ENCODE peak calls at places on chromosomes 2 and 18, in seven cellular contexts. U, B, Q, F, R, C and Z are unnamed samples.

GRCh38 chr2:9708683-9709538 is 78.1 kb upstream of the YWHAQ start:
- DNase-seq in C (no peak), F (no peak), R (no peak), B (no peak), U (no peak), Q (no peak), Z (no peak)

GRCh38 chr2:105862843-105863242 is 118.1 kb downstream of the NCK2 start:
- DNase-seq in Q (no peak), R (no peak), F (no peak), U (no peak), C (no peak), B (no peak), Z (no peak)

GRCh38 chr2:176843208-176843607 is 369.4 kb upstream of the HNRNPA3 start:
- DNase-seq in Q (no peak), R (no peak), F (no peak), U (no peak), B (no peak), C (no peak), Z (no peak)

GRCh38 chr2:28972778-28973335 is 8.2 kb upstream of the TOGARAM2 start:
- DNase-seq in C (no peak), R (no peak), F (no peak), U (no peak), Q (no peak), B (no peak), Z (no peak)

GRCh38 chr2:98903767-98904485 is 32.1 kb downstream of the CRACDL start:
- DNase-seq in F (no peak), B (no peak), U (no peak), C (no peak), Q (no peak), R (no peak), Z (no peak)

GRCh38 chr2:8518986-8519669 is 162.7 kb upstream of the ID2 start:
- DNase-seq in Q (no peak), R (no peak), F (no peak), C (no peak), U (no peak), B (no peak), Z (no peak)

GRCh38 chr2:108547606-108548005 is 13.3 kb downstream of the LIMS1 start:
- DNase-seq in B (no peak), R (no peak), C (no peak), F (no peak), U (no peak), Q (no peak), Z (no peak)

GRCh38 chr2:19900536-19901200 is 1.1 kb downstream of the TTC32 start:
- DNase-seq in U (no peak), Q (peak; percentile 47), R (peak; percentile 37), B (peak; percentile 13), C (no peak), F (no peak), Z (no peak)

GRCh38 chr2:128185576-128185975 is 94.6 kb downstream of the UGGT1 start:
- DNase-seq in Q (no peak), U (no peak), C (no peak), F (no peak), B (no peak), R (no peak), Z (no peak)

GRCh38 chr2:38409904-38410167 is 32.8 kb upstream of the ATL2 start:
- DNase-seq in B (no peak), F (no peak), R (no peak), U (no peak), C (no peak), Q (no peak), Z (no peak)

GRCh38 chr2:219706823-219707281 is 79.4 kb downstream of the SLC4A3 start:
- DNase-seq in U (no peak), Q (no peak), F (no peak), C (peak; percentile 67), B (no peak), R (no peak), Z (no peak)

GRCh38 chr2:9114457-9114856 is 92.2 kb upstream of the ASAP2 start:
- DNase-seq in U (no peak), F (no peak), R (no peak), Q (no peak), C (no peak), B (no peak), Z (no peak)

GRCh38 chr18:48878471-48878870 is 72.3 kb downstream of the SMAD7 start:
- DNase-seq in R (no peak), B (no peak), F (no peak), C (no peak), Q (no peak), U (no peak), Z (no peak)

GRCh38 chr2:205141381-205141780 is 540.9 kb upstream of the NRP2 start:
- DNase-seq in R (no peak), Q (no peak), F (no peak), C (no peak), U (no peak), B (no peak), Z (no peak)

GRCh38 chr2:222076978-222077690 is 221.7 kb downstream of the PAX3 start:
- DNase-seq in R (no peak), Q (no peak), F (no peak), B (no peak), U (no peak), C (no peak), Z (no peak)

GRCh38 chr2:152550386-152550785 is 166.9 kb downstream of the PRPF40A start:
- DNase-seq in R (no peak), C (peak; percentile 37), B (no peak), F (no peak), U (no peak), Q (no peak), Z (no peak)

GRCh38 chr2:127165539-127165935 is 54.6 kb downstream of the CYP27C1 start:
- DNase-seq in F (no peak), B (no peak), U (no peak), Q (no peak), C (no peak), R (no peak), Z (no peak)

GRCh38 chr2:37633234-37633633 is 38.2 kb downstream of the CDC42EP3 start:
- DNase-seq in U (no peak), B (no peak), Q (no peak), R (no peak), F (no peak), C (no peak), Z (no peak)

GRCh38 chr2:182642328-182642727 is 73.7 kb upstream of the DNAJC10 start:
- DNase-seq in Q (peak; percentile 55), F (peak; percentile 59), R (peak; percentile 61), B (peak; percentile 38), U (no peak), C (peak; percentile 59), Z (no peak)

GRCh38 chr2:132448331-132448730 is 31.7 kb downstream of the GPR39 start:
- DNase-seq in R (peak; percentile 14), U (no peak), Q (no peak), F (no peak), B (peak; percentile 13), C (no peak), Z (no peak)

GRCh38 chr2:208208335-208209085 is 18.7 kb upstream of the C2orf80 start:
- DNase-seq in U (no peak), F (no peak), B (no peak), C (no peak), R (no peak), Q (no peak), Z (no peak)

GRCh38 chr18:59715445-59715844 is 18.2 kb upstream of the CCBE1 start:
- DNase-seq in B (no peak), F (no peak), Q (no peak), R (no peak), C (peak; percentile 54), U (no peak), Z (no peak)

GRCh38 chr2:209526541-209526940 is 102.7 kb downstream of the MAP2 start:
- DNase-seq in C (peak; percentile 7), F (no peak), Q (no peak), U (no peak), B (no peak), R (peak; percentile 36), Z (no peak)

GRCh38 chr2:20962939-20963543 is 80.8 kb downstream of the APOB start:
- DNase-seq in R (peak; percentile 63), B (peak; percentile 82), U (peak; percentile 71), C (peak; percentile 48), Q (peak; percentile 66), F (peak; percentile 84), Z (peak; percentile 21)
- H3K4me2 ChIP-seq in R (no peak overlapping the region), B (no peak overlapping the region), U (no peak overlapping the region), C (no peak overlapping the region), Q (no peak overlapping the region), F (no peak overlapping the region), Z (no peak overlapping the region)

DNA sequence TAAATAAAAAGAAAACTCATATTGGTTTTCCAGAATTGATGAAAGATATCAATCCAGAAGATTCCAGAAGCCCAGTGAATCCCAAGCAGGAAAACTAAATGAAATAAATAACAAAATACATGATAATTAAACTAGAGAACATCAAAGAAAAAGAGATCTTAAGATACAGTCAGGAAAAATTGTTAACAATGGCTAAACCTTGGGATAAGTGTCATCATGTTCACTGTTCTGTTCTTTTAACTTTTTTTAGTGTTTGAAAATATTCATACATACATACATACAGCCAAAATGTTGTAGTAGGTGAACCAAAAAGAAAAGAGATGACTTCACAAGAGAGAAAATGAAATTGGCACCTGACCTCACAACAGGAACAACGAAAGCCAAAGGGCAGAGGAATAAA is 72.2 kb upstream of the MYCN start:
- DNase-seq in Q (no peak), B (no peak), F (no peak), U (no peak), R (no peak), C (no peak), Z (no peak)
- H3K4me2 ChIP-seq in Q (no peak overlapping the region), B (no peak overlapping the region), F (no peak overlapping the region), U (no peak overlapping the region), R (no peak overlapping the region), C (no peak overlapping the region), Z (no peak overlapping the region)

DNA sequence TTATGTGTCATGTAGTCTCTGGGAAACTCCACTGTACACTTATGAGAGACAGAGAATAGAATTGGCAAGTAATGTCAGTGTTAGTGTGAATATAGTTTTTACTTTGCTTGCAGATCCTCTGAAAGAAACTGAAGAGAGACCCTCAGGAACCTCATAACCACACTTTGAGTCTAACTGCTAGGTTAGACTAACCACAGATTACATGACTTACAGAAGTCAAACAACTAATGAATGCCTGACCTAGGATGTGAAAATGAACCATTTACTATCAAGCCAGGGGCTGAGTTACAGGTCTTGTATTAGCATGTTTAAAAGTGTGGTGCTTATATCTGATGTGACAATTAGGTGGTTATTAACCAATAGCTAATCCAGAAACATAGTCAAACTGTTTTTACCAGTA is 280.4 kb upstream of the LRATD1 start:
- DNase-seq in B (no peak), R (no peak), C (no peak), U (no peak), F (no peak), Q (no peak), Z (no peak)
- H3K4me2 ChIP-seq in B (no peak overlapping the region), R (no peak overlapping the region), C (no peak overlapping the region), U (no peak overlapping the region), F (no peak overlapping the region), Q (no peak overlapping the region), Z (no peak overlapping the region)

GRCh38 chr2:68031043-68031442 is 31.8 kb downstream of the C1D start:
- DNase-seq in C (peak; percentile 2), Q (no peak), B (no peak), R (peak; percentile 38), U (no peak), F (no peak), Z (no peak)

GRCh38 chr2:68030529-68030928 is 32.3 kb downstream of the C1D start:
- DNase-seq in R (no peak), B (no peak), F (no peak), C (no peak), Q (no peak), U (no peak), Z (no peak)

GRCh38 chr2:68027959-68028358 is 34.8 kb downstream of the C1D start:
- DNase-seq in R (no peak), Q (no peak), C (peak; percentile 25), U (no peak), F (no peak), B (no peak), Z (no peak)

GRCh38 chr2:68032702-68033101 is 30.1 kb downstream of the C1D start:
- DNase-seq in B (no peak), C (no peak), Q (no peak), F (no peak), U (no peak), R (no peak), Z (no peak)

GRCh38 chr2:68031546-68032160 is 31.2 kb downstream of the C1D start:
- DNase-seq in R (peak; percentile 78), C (peak; percentile 70), Q (peak; percentile 70), F (peak; percentile 63), U (peak; percentile 50), B (peak; percentile 65), Z (no peak)
- H3K4me2 ChIP-seq in R (peak overlapping the region; percentile 68), C (peak overlapping the region; percentile 4), Q (peak overlapping the region; percentile 9), F (peak overlapping the region; percentile 47), U (no peak overlapping the region), B (no peak overlapping the region), Z (peak overlapping the region; percentile 1)